ENCODE peak calls at places on chromosomes 11 and 22, in five cellular contexts. V, T, A, J and N are unnamed samples.

GRCh38 chr11:66800720-66801428 is 42.4 kb upstream of the RCE1 start:
- DNase-seq in T (no peak), A (no peak), V (no peak), J (no peak), N (no peak)

GRCh38 chr22:41247703-41248102 is 7.0 kb upstream of the CHADL start:
- DNase-seq in J (no peak), T (no peak), V (no peak), A (no peak), N (no peak)

GRCh38 chr22:22848364-22848866 is 39.2 kb upstream of the IGLL5 start:
- DNase-seq in J (peak; percentile 83), T (peak; percentile 86), V (peak; percentile 66), A (peak; percentile 56), N (peak; percentile 65)

GRCh38 chr11:70097783-70098182 is 19.7 kb downstream of the ANO1 start:
- DNase-seq in T (no peak), A (no peak), V (no peak), J (no peak), N (no peak)

GRCh38 chr11:133164986-133165385 is 367.3 kb downstream of the OPCML start:
- DNase-seq in T (no peak), V (no peak), J (peak; percentile 62), A (no peak), N (no peak)

GRCh38 chr11:128422576-128423370 is 164.6 kb downstream of the ETS1 start:
- DNase-seq in J (peak; percentile 21), V (peak; percentile 89), A (peak; percentile 83), T (no peak), N (no peak)

GRCh38 chr11:131099013-131099412 is 182.7 kb upstream of the SNX19 start:
- DNase-seq in T (no peak), V (no peak), J (no peak), A (no peak), N (no peak)

GRCh38 chr22:44329179-44329796 is 16.5 kb upstream of the SHISAL1 start:
- DNase-seq in A (no peak), V (peak; percentile 25), J (peak; percentile 46), T (no peak), N (no peak)

GRCh38 chr22:37635157-37635556 is 4.3 kb upstream of the SH3BP1 start:
- DNase-seq in V (no peak), T (no peak), A (no peak), J (no peak), N (no peak)

GRCh38 chr11:5036671-5037070 is 9.7 kb upstream of the OR52J3 start:
- DNase-seq in J (no peak), T (no peak), A (no peak), V (no peak), N (no peak)

GRCh38 chr11:66581261-66581660 is 11.6 kb downstream of the CCDC87 start:
- DNase-seq in T (no peak), V (no peak), J (peak; percentile 94), A (no peak), N (no peak)

GRCh38 chr22:41447435-41448188 is 1.0 kb upstream of the TOB2 start:
- DNase-seq in V (peak; percentile 50), J (peak; percentile 74), T (peak; percentile 84), A (peak; percentile 49), N (peak; percentile 60)

GRCh38 chr22:45504703-45505341 is 2.1 kb downstream of the FBLN1 start:
- DNase-seq in J (peak; percentile 77), V (no peak), A (no peak), T (no peak), N (no peak)

GRCh38 chr11:199782-200181 is 6.9 kb downstream of the SCGB1C1 start:
- DNase-seq in V (no peak), T (peak; percentile 58), J (no peak), A (no peak), N (no peak)

GRCh38 chr11:83724704-83725114 is 438.5 kb upstream of the CCDC90B start:
- DNase-seq in T (peak; percentile 58), A (no peak), V (no peak), J (peak; percentile 18), N (peak; percentile 80)

GRCh38 chr22:30861688-30862552 is 106.7 kb downstream of the MORC2 start:
- DNase-seq in J (no peak), T (peak; percentile 39), A (no peak), V (no peak), N (no peak)

GRCh38 chr11:104588975-104589374 is 309.3 kb downstream of the CASP12 start:
- DNase-seq in T (no peak), J (no peak), A (no peak), V (no peak), N (no peak)

GRCh38 chr11:129814244-129814992 is 1.2 kb upstream of the TMEM45B start:
- DNase-seq in A (no peak), J (no peak), T (no peak), V (peak; percentile 74), N (no peak)

GRCh38 chr11:120431633-120432032 is 79.9 kb upstream of the GRIK4 start:
- DNase-seq in V (peak; percentile 0), J (no peak), A (no peak), T (no peak), N (no peak)

GRCh38 chr11:63745304-63746170 is 23.0 kb downstream of the ZFTA start:
- DNase-seq in T (no peak), J (no peak), A (no peak), V (no peak), N (no peak)

GRCh38 chr22:10961043-10961860 is 4566.7 kb upstream of the OR11H1 start:
- DNase-seq in J (no peak), V (no peak), T (peak; percentile 61), A (no peak), N (no peak)

GRCh38 chr11:44631831-44632230 is 66.4 kb downstream of the CD82 start:
- DNase-seq in T (peak; percentile 44), V (no peak), J (no peak), A (no peak), N (no peak)

GRCh38 chr11:119752946-119753345 is 23.9 kb upstream of the NECTIN1 start:
- DNase-seq in V (no peak), T (no peak), A (no peak), J (peak; percentile 70), N (no peak)

GRCh38 chr11:2725367-2726300 is 25.8 kb upstream of the KCNQ1OT1 start:
- DNase-seq in T (no peak), V (no peak), J (peak; percentile 56), A (no peak), N (no peak)

GRCh38 chr11:125871391-125872137 is 15.9 kb upstream of the HYLS1 start:
- DNase-seq in A (no peak), J (peak; percentile 72), V (peak; percentile 11), T (no peak), N (no peak)

GRCh38 chr11:75773595-75774353 is 5.2 kb downstream of the DGAT2 start:
- DNase-seq in A (no peak), J (no peak), V (no peak), T (no peak), N (no peak)

GRCh38 chr11:107370390-107370789 is 87.2 kb downstream of the CWF19L2 start:
- DNase-seq in T (no peak), J (no peak), V (no peak), A (no peak), N (no peak)

GRCh38 chr22:43188829-43189545 is 2.1 kb upstream of the TTLL12 start:
- DNase-seq in V (no peak), A (no peak), T (no peak), J (no peak), N (no peak)

GRCh38 chr22:45468872-45469572 is 33.7 kb upstream of the FBLN1 start:
- DNase-seq in J (no peak), T (no peak), A (no peak), V (no peak), N (no peak)

GRCh38 chr11:123286761-123287160 is 91.7 kb upstream of the CLMP start:
- DNase-seq in T (no peak), V (no peak), J (no peak), A (no peak), N (no peak)

GRCh38 chr11:70802185-70802584 is 403.9 kb downstream of the CTTN start:
- DNase-seq in J (no peak), A (no peak), V (no peak), T (no peak), N (no peak)